ENCODE peak calls at places on chromosomes 12 and 14, in six cellular contexts. O is IMR-90, I is Calu3, Y is lower lobe of right lung, D is left ventricle myocardium inferior, B is WTC11. Q is an unnamed sample.

GRCh38 chr12:46043972-46044520 is 53.7 kb upstream of the SCAF11 start:
- DNase-seq in O (no peak), I (no peak), Y (no peak), D (no peak), B (no peak), Q (no peak)

GRCh38 chr12:18320036-18320617 is 58.8 kb downstream of the PIK3C2G start:
- DNase-seq in O (peak), I (peak), Y (no peak), D (no peak), B (peak), Q (peak)

GRCh38 chr12:56995201-56995929 is 11.0 kb downstream of the ZBTB39 start:
- DNase-seq in O (no peak), I (no peak), Y (no peak), D (no peak), B (no peak), Q (no peak)

GRCh38 chr14:26448181-26448855 is 149.5 kb downstream of the NOVA1 start:
- DNase-seq in O (no peak), I (no peak), Y (no peak), D (no peak), B (peak), Q (no peak)

GRCh38 chr14:92409069-92409468 is 86.1 kb downstream of the SLC24A4 start:
- DNase-seq in O (no peak), I (no peak), Y (no peak), D (peak), B (no peak), Q (peak)

GRCh38 chr12:111152581-111152980 is 216.3 kb downstream of the PHETA1 start:
- DNase-seq in O (no peak), I (no peak), Y (no peak), D (no peak), B (no peak), Q (no peak)

GRCh38 chr14:58280954-58281787 is 17.2 kb upstream of the ARID4A start:
- DNase-seq in O (peak), I (peak), Y (no peak), D (no peak), B (no peak), Q (peak)

GRCh38 chr14:83975435-83976222 is 1554.3 kb upstream of the FLRT2 start:
- DNase-seq in O (peak), I (no peak), Y (no peak), D (peak), B (no peak), Q (peak)

GRCh38 chr12:57735952-57736742 is 2.4 kb downstream of the AGAP2 start:
- DNase-seq in O (peak), I (peak), Y (no peak), D (peak), B (peak), Q (peak)

GRCh38 chr14:92224348-92224954 is 98.5 kb upstream of the SLC24A4 start:
- DNase-seq in O (peak), I (no peak), Y (no peak), D (no peak), B (no peak), Q (no peak)

GRCh38 chr12:2336409-2336829 is 283.6 kb downstream of the CACNA1C start:
- DNase-seq in O (peak), I (peak), Y (no peak), D (no peak), B (no peak), Q (peak)

GRCh38 chr12:51320695-51321320 is 3.2 kb downstream of the BIN2 start:
- DNase-seq in O (peak), I (no peak), Y (no peak), D (no peak), B (no peak), Q (peak)

GRCh38 chr12:3597526-3598210 is 106.7 kb downstream of the PRMT8 start:
- DNase-seq in O (no peak), I (no peak), Y (no peak), D (no peak), B (no peak), Q (no peak)

GRCh38 chr12:6915023-6915788 is 826 bp downstream of the ENO2 start:
- DNase-seq in O (no peak), I (no peak), Y (peak), D (peak), B (peak), Q (no peak)

GRCh38 chr12:6925543-6926279 is 2.0 kb upstream of the ATN1 start:
- DNase-seq in O (peak), I (peak), Y (peak), D (peak), B (peak), Q (peak)

GRCh38 chr12:64943686-64944085 is 119.2 kb downstream of the TBC1D30 start:
- DNase-seq in O (no peak), I (no peak), Y (no peak), D (no peak), B (no peak), Q (no peak)

GRCh38 chr12:5487971-5488955 is 56.4 kb downstream of the NTF3 start:
- DNase-seq in O (peak), I (no peak), Y (no peak), D (no peak), B (no peak), Q (peak)

GRCh38 chr14:57739543-57739942 is 126.3 kb downstream of the SLC35F4 start:
- DNase-seq in O (no peak), I (no peak), Y (no peak), D (no peak), B (no peak), Q (no peak)

DNA sequence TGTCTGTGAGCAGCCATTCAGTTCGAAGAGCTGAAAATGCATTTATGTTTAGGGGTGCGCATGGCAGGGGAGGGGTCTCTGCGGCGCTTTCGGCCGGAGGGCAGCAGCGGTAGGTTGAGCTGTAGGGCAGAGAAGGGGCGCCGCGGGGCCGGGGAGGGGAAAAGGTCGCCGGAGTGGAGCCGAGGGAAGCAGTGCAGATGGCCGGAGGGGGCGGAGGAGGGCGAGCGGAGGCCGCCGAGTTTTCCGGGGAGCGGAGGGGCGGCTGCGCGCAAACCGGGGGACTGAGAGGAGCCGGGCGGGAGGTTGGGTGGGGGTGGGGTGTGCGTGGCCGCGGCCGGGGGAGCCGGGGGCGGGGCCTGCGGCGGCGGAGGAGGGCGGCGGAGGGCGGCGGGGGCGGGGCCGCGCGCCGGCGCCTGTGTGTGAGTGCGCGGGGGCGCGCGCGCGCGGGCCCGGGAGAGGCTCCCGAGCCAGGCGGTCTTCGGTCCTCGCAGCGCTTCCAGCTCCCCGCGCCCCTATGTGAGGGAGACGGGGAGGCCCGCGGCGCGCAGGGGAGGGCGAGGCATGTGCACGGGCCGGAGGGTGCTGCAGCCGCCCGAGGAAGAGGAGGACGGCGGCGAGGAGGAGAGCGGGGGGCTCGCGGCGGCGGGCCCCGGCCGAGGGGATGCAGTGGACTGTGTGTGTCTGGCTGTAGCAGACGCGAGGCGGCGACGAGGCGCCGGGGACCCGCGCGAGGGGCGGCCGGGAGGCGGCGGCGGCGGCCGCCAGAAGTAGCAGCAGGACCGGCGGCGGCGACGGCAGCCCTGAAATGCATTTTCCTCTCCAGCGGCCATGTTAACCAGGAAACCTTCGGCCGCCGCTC is at the start of gene DYRK2:
- DNase-seq in O (peak), I (peak), Y (peak), D (peak), B (peak), Q (peak)
- TF ChIP-seq CTCF in O (peak), I (no peak), Y (no peak), D (peak), B (no peak), Q (no peak)

DNA sequence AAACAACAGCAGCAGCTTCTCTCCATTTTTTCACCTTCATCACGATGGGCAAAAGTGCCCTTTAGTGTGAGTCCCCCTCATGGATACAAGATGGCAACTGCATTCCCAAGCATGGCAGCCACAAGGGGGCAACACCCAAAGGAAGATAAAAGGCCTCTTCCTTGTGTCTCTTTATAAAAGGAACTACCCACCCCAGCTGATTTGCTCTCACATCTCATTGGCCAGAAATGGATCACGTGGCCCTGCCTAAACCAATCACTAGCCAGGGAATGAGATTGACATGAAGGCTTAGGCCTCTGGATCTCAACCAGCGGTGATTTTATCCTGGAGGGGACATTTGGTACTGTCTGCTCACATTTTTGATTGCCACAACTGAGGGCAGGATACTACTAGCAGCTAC is 21.9 kb upstream of the IFT81 start:
- DNase-seq in O (peak), I (peak), Y (no peak), D (no peak), B (peak), Q (peak)
- TF ChIP-seq CTCF in O (peak), I (no peak), Y (peak), D (peak), B (peak), Q (peak)

GRCh38 chr12:92041742-92042141 is 103.9 kb downstream of the BTG1 start:
- DNase-seq in O (peak), I (no peak), Y (no peak), D (no peak), B (no peak), Q (no peak)
- TF ChIP-seq CTCF in O (no peak), I (no peak), Y (no peak), D (peak), B (no peak), Q (no peak)

GRCh38 chr12:108234155-108234554 is 105.0 kb downstream of the CMKLR1 start:
- DNase-seq in O (no peak), I (no peak), Y (no peak), D (no peak), B (no peak), Q (peak)
- TF ChIP-seq CTCF in O (no peak), I (no peak), Y (peak), D (peak), B (no peak), Q (peak)

GRCh38 chr12:116202940-116203339 is 74.6 kb downstream of the MED13L start:
- DNase-seq in O (peak), I (no peak), Y (no peak), D (no peak), B (no peak), Q (peak)
- TF ChIP-seq CTCF in O (peak), I (no peak), Y (no peak), D (no peak), B (no peak), Q (peak)

DNA sequence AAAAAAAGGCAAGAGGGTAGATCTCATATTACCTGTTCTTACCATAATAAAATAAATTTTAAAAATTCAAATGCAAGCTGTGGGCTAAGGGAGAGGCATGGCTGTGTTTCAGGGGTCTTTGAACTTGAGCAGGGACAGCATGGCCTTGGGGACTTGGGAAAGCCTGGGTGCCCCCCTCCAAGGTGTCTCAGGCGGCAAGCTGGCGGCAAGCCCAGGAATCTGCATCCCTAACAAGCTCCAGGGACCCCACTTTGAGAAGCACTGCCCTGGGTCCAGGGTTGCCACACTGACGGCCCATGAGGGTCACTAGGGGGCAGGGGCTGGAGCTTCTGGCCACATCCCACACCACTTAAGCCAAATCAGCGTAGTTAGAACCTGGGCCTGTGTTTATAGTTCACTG is 193.8 kb downstream of the SLC15A4 start:
- DNase-seq in O (no peak), I (no peak), Y (no peak), D (no peak), B (no peak), Q (no peak)
- TF ChIP-seq CTCF in O (no peak), I (no peak), Y (no peak), D (no peak), B (no peak), Q (no peak)